ENCODE peak calls at places on chromosomes 6 and 20, in four cellular contexts. One of them, this sample, is unnamed.

GRCh38 chr6:51820555-51820954 is 266.9 kb downstream of the PKHD1 start:
- DNase-seq in DND-41: no peak
- DNase-seq in trophoblast cell: no peak
- DNase-seq in H9: no peak
- DNase-seq in this sample: no peak

GRCh38 chr6:108699290-108700041 is 138.7 kb downstream of the FOXO3 start:
- DNase-seq in DND-41: no peak
- DNase-seq in trophoblast cell: no peak
- DNase-seq in H9: no peak
- DNase-seq in this sample: no peak

GRCh38 chr20:18496740-18497592 is at the start of gene RBBP9:
- DNase-seq in DND-41: peak
- DNase-seq in trophoblast cell: peak
- DNase-seq in H9: peak
- DNase-seq in this sample: peak

GRCh38 chr20:11692567-11692966 is 225.1 kb upstream of the BTBD3 start:
- DNase-seq in DND-41: no peak
- DNase-seq in trophoblast cell: no peak
- DNase-seq in H9: no peak
- DNase-seq in this sample: no peak

GRCh38 chr20:33667245-33668086 is 723 bp downstream of the ACTL10 start:
- DNase-seq in DND-41: no peak
- DNase-seq in trophoblast cell: peak
- DNase-seq in H9: peak
- DNase-seq in this sample: peak

GRCh38 chr6:106145741-106146227 is 59.6 kb downstream of the PRDM1 start:
- DNase-seq in DND-41: no peak
- DNase-seq in trophoblast cell: no peak
- DNase-seq in H9: no peak
- DNase-seq in this sample: no peak

GRCh38 chr6:47852727-47853126 is 70.9 kb downstream of the OPN5 start:
- DNase-seq in DND-41: no peak
- DNase-seq in trophoblast cell: no peak
- DNase-seq in H9: no peak
- DNase-seq in this sample: no peak

GRCh38 chr6:53352360-53352759 is 3.6 kb upstream of the ELOVL5 start:
- DNase-seq in DND-41: no peak
- DNase-seq in trophoblast cell: no peak
- DNase-seq in H9: no peak
- DNase-seq in this sample: no peak

GRCh38 chr20:25056601-25057233 is 1.2 kb downstream of the ACSS1 start:
- DNase-seq in DND-41: peak
- DNase-seq in trophoblast cell: no peak
- DNase-seq in H9: no peak
- DNase-seq in this sample: no peak

GRCh38 chr6:99334526-99335127 is 14.8 kb downstream of the FAXC start:
- DNase-seq in DND-41: peak
- DNase-seq in trophoblast cell: peak
- DNase-seq in H9: peak
- DNase-seq in this sample: peak

GRCh38 chr6:13485923-13486557 is 1.4 kb downstream of the GFOD1 start:
- DNase-seq in DND-41: peak
- DNase-seq in trophoblast cell: peak
- DNase-seq in H9: no peak
- DNase-seq in this sample: peak

GRCh38 chr20:12838261-12838866 is 170.4 kb upstream of the SPTLC3 start:
- DNase-seq in DND-41: peak
- DNase-seq in trophoblast cell: no peak
- DNase-seq in H9: peak
- DNase-seq in this sample: no peak

GRCh38 chr20:6814945-6815344 is 47.5 kb downstream of the BMP2 start:
- DNase-seq in DND-41: no peak
- DNase-seq in trophoblast cell: no peak
- DNase-seq in H9: no peak
- DNase-seq in this sample: no peak

GRCh38 chr6:91669154-91669903 is 1082.5 kb upstream of the MAP3K7 start:
- DNase-seq in DND-41: no peak
- DNase-seq in trophoblast cell: no peak
- DNase-seq in H9: no peak
- DNase-seq in this sample: no peak

GRCh38 chr6:93989630-93990029 is 570.3 kb upstream of the EPHA7 start:
- DNase-seq in DND-41: no peak
- DNase-seq in trophoblast cell: no peak
- DNase-seq in H9: no peak
- DNase-seq in this sample: no peak

GRCh38 chr20:38145094-38146075 is 19.7 kb downstream of the TGM2 start:
- DNase-seq in DND-41: no peak
- DNase-seq in trophoblast cell: no peak
- DNase-seq in H9: no peak
- DNase-seq in this sample: no peak

GRCh38 chr6:20334961-20335360 is 66.7 kb upstream of the E2F3 start:
- DNase-seq in DND-41: no peak
- DNase-seq in trophoblast cell: no peak
- DNase-seq in H9: no peak
- DNase-seq in this sample: no peak

GRCh38 chr6:3163248-3163594 is 5.9 kb upstream of the TUBB2A start:
- DNase-seq in DND-41: no peak
- DNase-seq in trophoblast cell: peak
- DNase-seq in H9: no peak
- DNase-seq in this sample: no peak
- H2AFZ ChIP-seq in DND-41: peak
- H2AFZ ChIP-seq in trophoblast cell: no peak
- H2AFZ ChIP-seq in H9: no peak
- H2AFZ ChIP-seq in this sample: no peak

GRCh38 chr20:23401051-23401450 is 20.2 kb downstream of the NAPB start:
- DNase-seq in DND-41: no peak
- DNase-seq in trophoblast cell: no peak
- DNase-seq in H9: no peak
- DNase-seq in this sample: no peak

GRCh38 chr20:23407770-23408467 is 13.4 kb downstream of the NAPB start:
- DNase-seq in DND-41: no peak
- DNase-seq in trophoblast cell: no peak
- DNase-seq in H9: no peak
- DNase-seq in this sample: no peak

GRCh38 chr20:23403721-23404120 is 17.6 kb downstream of the NAPB start:
- DNase-seq in DND-41: no peak
- DNase-seq in trophoblast cell: no peak
- DNase-seq in H9: no peak
- DNase-seq in this sample: no peak

GRCh38 chr20:23406880-23407279 is 14.4 kb downstream of the NAPB start:
- DNase-seq in DND-41: no peak
- DNase-seq in trophoblast cell: no peak
- DNase-seq in H9: no peak
- DNase-seq in this sample: no peak

DNA sequence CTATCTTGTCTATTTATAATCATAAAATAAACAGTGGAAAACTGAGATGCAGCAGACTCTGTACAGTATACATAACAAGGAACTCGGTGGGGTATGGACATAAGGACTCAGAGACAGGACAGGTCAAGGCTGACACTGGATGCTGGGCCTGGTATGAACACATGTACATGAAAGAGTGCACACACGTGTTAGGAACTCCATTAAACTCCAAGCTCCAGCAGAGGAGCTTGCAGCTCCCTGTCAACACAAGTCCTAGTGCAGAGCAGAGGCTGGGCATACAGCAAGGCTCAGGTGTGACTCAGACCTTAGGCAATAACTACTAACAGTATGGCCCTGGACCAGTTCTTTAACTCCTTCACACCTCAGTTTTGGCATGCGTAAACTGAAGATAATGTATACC is 17.1 kb downstream of the NAPB start:
- DNase-seq in DND-41: no peak
- DNase-seq in trophoblast cell: peak
- DNase-seq in H9: no peak
- DNase-seq in this sample: no peak
- H3K4me2 ChIP-seq in DND-41: no peak
- H3K4me2 ChIP-seq in trophoblast cell: no peak
- H3K4me2 ChIP-seq in H9: no peak
- H3K4me2 ChIP-seq in this sample: no peak

DNA sequence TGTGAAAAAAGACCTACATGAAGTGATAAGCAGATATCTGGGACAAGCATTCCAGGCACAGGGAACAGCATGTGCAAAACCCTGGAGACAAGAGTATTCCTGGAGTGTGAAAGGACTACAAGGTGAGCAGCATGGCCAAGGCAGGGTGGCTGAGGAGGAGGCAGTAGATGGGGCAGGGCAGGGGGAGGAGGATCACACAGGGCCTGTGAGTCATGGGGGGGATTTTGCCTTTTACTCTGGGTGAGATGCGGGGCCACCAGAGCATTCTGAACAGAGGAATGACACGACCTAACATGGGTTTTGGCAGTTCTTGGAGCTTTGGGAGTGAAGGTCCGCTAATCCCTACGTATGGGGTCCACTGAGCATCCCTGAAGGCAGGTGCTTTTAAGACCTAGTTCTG is 69.8 kb upstream of the CCN6 start:
- DNase-seq in DND-41: no peak
- DNase-seq in trophoblast cell: no peak
- DNase-seq in H9: no peak
- DNase-seq in this sample: no peak
- H2AFZ ChIP-seq in DND-41: no peak
- H2AFZ ChIP-seq in trophoblast cell: peak
- H2AFZ ChIP-seq in H9: no peak
- H2AFZ ChIP-seq in this sample: no peak

GRCh38 chr6:4587171-4587570 is 189.0 kb upstream of the CDYL start:
- DNase-seq in DND-41: no peak
- DNase-seq in trophoblast cell: peak
- DNase-seq in H9: no peak
- DNase-seq in this sample: no peak
- H3K4me2 ChIP-seq in DND-41: no peak
- H3K4me2 ChIP-seq in trophoblast cell: no peak
- H3K4me2 ChIP-seq in H9: no peak
- H3K4me2 ChIP-seq in this sample: no peak

DNA sequence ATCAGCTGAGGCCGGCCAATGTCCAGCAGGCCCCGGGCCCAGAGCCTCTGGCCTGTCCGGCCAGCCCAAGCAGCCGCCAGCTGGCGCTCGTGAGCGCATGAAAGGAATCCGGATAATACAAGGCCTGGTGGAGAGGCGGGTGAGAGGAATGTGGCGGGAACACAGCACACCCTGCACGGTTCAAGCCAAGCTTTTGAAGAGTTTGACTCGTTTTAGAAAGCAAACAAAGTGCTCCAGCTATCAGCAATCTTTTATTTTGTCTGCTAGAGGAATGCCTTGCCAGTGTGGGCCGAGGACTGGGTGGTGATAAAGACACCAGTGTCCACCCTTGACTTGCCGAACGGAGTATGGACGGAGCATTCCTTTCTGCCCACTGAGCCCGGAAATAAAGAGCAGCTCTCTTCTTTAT is 9.3 kb upstream of the NEDD9 start:
- DNase-seq in DND-41: no peak
- DNase-seq in trophoblast cell: peak
- DNase-seq in H9: peak
- DNase-seq in this sample: no peak
- H2AFZ ChIP-seq in DND-41: no peak
- H2AFZ ChIP-seq in trophoblast cell: no peak
- H2AFZ ChIP-seq in H9: peak
- H2AFZ ChIP-seq in this sample: no peak

DNA sequence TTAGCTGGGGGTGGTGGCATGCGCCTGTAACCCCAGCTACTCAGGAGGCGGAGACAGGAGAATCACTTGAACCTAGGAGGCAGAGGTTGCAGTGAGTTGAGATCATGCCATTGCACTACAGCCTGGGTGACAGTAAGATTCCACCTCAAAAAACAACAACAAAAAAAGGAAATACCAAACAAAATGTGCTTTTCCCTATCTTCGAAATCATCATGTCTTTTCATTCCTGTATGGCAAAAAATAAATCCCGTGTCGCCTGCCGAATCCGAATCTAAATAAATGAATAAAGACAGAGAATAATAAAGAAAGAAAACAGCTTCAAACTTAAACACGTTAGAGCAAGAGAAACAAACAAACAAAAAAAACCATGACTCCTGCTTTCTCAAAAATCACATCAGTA is 11.8 kb downstream of the B4GALT5 start:
- DNase-seq in DND-41: no peak
- DNase-seq in trophoblast cell: no peak
- DNase-seq in H9: no peak
- DNase-seq in this sample: no peak
- H3K4me2 ChIP-seq in DND-41: no peak
- H3K4me2 ChIP-seq in trophoblast cell: no peak
- H3K4me2 ChIP-seq in H9: no peak
- H3K4me2 ChIP-seq in this sample: peak

GRCh38 chr6:159808647-159809046 is 8.6 kb downstream of the PNLDC1 start:
- DNase-seq in DND-41: no peak
- DNase-seq in trophoblast cell: no peak
- DNase-seq in H9: no peak
- DNase-seq in this sample: no peak
- H2AFZ ChIP-seq in DND-41: no peak
- H2AFZ ChIP-seq in trophoblast cell: no peak
- H2AFZ ChIP-seq in H9: no peak
- H2AFZ ChIP-seq in this sample: no peak